ENCODE peak calls at places on chromosomes 1 and 21, in four cellular contexts. N, Q, X and G are unnamed samples.

GRCh38 chr1:75136921-75137641 is 2.9 kb downstream of the LHX8 start:
- DNase-seq in N (peak; percentile 24), Q (no peak), X (peak; percentile 56), G (no peak)

GRCh38 chr1:17866451-17867029 is 111.4 kb downstream of the ACTL8 start:
- DNase-seq in N (no peak), Q (no peak), X (no peak), G (no peak)

GRCh38 chr1:13619909-13620308 is 36.3 kb downstream of the PDPN start:
- DNase-seq in N (no peak), Q (no peak), X (no peak), G (no peak)

GRCh38 chr1:52436817-52437216 is 32.4 kb downstream of the PRPF38A start:
- DNase-seq in N (no peak), Q (no peak), X (no peak), G (no peak)

GRCh38 chr1:9317591-9318331 is 25.1 kb downstream of the SPSB1 start:
- DNase-seq in N (no peak), Q (peak; percentile 42), X (peak; percentile 92), G (peak; percentile 64)

GRCh38 chr1:186535388-186536133 is 74.6 kb upstream of the PDC start:
- DNase-seq in N (no peak), Q (no peak), X (peak; percentile 4), G (no peak)

GRCh38 chr1:205849619-205850355 is at the start of gene PM20D1:
- DNase-seq in N (peak; percentile 81), Q (peak; percentile 20), X (no peak), G (no peak)

GRCh38 chr21:34967509-34968289 is 81.4 kb downstream of the RUNX1 start:
- DNase-seq in N (no peak), Q (no peak), X (no peak), G (no peak)

GRCh38 chr1:53075206-53075605 is 13.2 kb downstream of the PODN start:
- DNase-seq in N (peak; percentile 20), Q (no peak), X (no peak), G (no peak)

GRCh38 chr1:210123924-210124589 is 108.5 kb upstream of the SERTAD4 start:
- DNase-seq in N (no peak), Q (no peak), X (no peak), G (no peak)

GRCh38 chr1:211148371-211148770 is 14.4 kb upstream of the KCNH1 start:
- DNase-seq in N (no peak), Q (no peak), X (peak; percentile 30), G (no peak)